ENCODE peak calls at places on chromosomes 13 and 19, in eight cellular contexts. I is thoracic aorta, Y is A549, R is BE2C, A is epithelial cell of proximal tubule, W is dorsolateral prefrontal cortex, T is astrocyte of the spinal cord, H is fibroblast of pulmonary artery. M is an unnamed sample.

GRCh38 chr13:113427562-113428468 is 25.5 kb downstream of the ADPRHL1 start:
- DNase-seq in I (no peak), Y (no peak), R (no peak), A (no peak), W (no peak), T (no peak), H (no peak), M (no peak)

GRCh38 chr13:33034061-33034460 is 17.8 kb downstream of the KL start:
- DNase-seq in I (no peak), Y (no peak), R (no peak), A (no peak), W (no peak), T (no peak), H (no peak), M (no peak)

GRCh38 chr13:26628706-26629105 is 71.2 kb downstream of the WASF3 start:
- DNase-seq in I (no peak), Y (peak), R (no peak), A (no peak), W (no peak), T (peak), H (peak), M (no peak)

GRCh38 chr13:94232161-94232560 is 247.3 kb downstream of the DCT start:
- DNase-seq in I (no peak), Y (no peak), R (no peak), A (no peak), W (no peak), T (no peak), H (no peak), M (no peak)

GRCh38 chr13:33487575-33488243 is 202.2 kb upstream of the STARD13 start:
- DNase-seq in I (no peak), Y (peak), R (no peak), A (no peak), W (no peak), T (peak), H (peak), M (peak)

GRCh38 chr19:52248256-52248655 is 21.1 kb upstream of the ZNF766 start:
- DNase-seq in I (no peak), Y (no peak), R (peak), A (no peak), W (no peak), T (no peak), H (peak), M (no peak)

GRCh38 chr19:40392894-40393517 is 3.0 kb upstream of the HIPK4 start:
- DNase-seq in I (no peak), Y (peak), R (peak), A (no peak), W (no peak), T (no peak), H (no peak), M (peak)

GRCh38 chr19:16326401-16327130 is 1.9 kb downstream of the KLF2 start:
- DNase-seq in I (no peak), Y (no peak), R (no peak), A (no peak), W (no peak), T (no peak), H (peak), M (peak)

GRCh38 chr13:108917581-108917980 is 288.2 kb downstream of the MYO16 start:
- DNase-seq in I (no peak), Y (no peak), R (no peak), A (no peak), W (no peak), T (peak), H (peak), M (no peak)

GRCh38 chr13:110006304-110006703 is 219.9 kb upstream of the IRS2 start:
- DNase-seq in I (no peak), Y (peak), R (no peak), A (no peak), W (no peak), T (peak), H (peak), M (no peak)

GRCh38 chr19:47518139-47518538 is 3.3 kb upstream of the NAPA start:
- DNase-seq in I (no peak), Y (no peak), R (no peak), A (no peak), W (no peak), T (peak), H (no peak), M (peak)

GRCh38 chr13:44306401-44307192 is 67.0 kb upstream of the SERP2 start:
- DNase-seq in I (no peak), Y (peak), R (no peak), A (peak), W (no peak), T (peak), H (peak), M (no peak)

GRCh38 chr13:59447846-59448620 is 715.7 kb downstream of the DIAPH3 start:
- DNase-seq in I (no peak), Y (no peak), R (no peak), A (peak), W (no peak), T (peak), H (peak), M (no peak)

GRCh38 chr13:102443234-102443633 is 41.4 kb upstream of the FGF14 start:
- DNase-seq in I (no peak), Y (no peak), R (no peak), A (no peak), W (no peak), T (no peak), H (no peak), M (no peak)

GRCh38 chr19:46840157-46840942 is 10.3 kb downstream of the AP2S1 start:
- DNase-seq in I (no peak), Y (peak), R (peak), A (no peak), W (no peak), T (peak), H (peak), M (peak)

GRCh38 chr13:87274209-87274819 is 396.9 kb upstream of the SLITRK5 start:
- DNase-seq in I (no peak), Y (peak), R (peak), A (peak), W (no peak), T (peak), H (peak), M (peak)

GRCh38 chr13:57345526-57345925 is 178.5 kb downstream of the PRR20E start:
- DNase-seq in I (no peak), Y (no peak), R (no peak), A (no peak), W (no peak), T (no peak), H (no peak), M (no peak)

GRCh38 chr19:5607318-5608270 is 15.0 kb downstream of the SAFB2 start:
- DNase-seq in I (no peak), Y (no peak), R (no peak), A (no peak), W (no peak), T (no peak), H (no peak), M (no peak)
- TF ChIP-seq CTCF in I (no peak), Y (no peak), R (no peak), A (no peak), W (no peak), T (no peak), H (no peak), M (no peak)

GRCh38 chr19:3152431-3152780 is 16.6 kb downstream of the GNA15 start:
- DNase-seq in I (no peak), Y (no peak), R (no peak), A (no peak), W (no peak), T (no peak), H (no peak), M (no peak)
- TF ChIP-seq CTCF in I (no peak), Y (no peak), R (no peak), A (no peak), W (no peak), T (no peak), H (no peak), M (no peak)

GRCh38 chr19:29785955-29786589 is 25.7 kb upstream of the CCNE1 start:
- DNase-seq in I (no peak), Y (peak), R (no peak), A (no peak), W (no peak), T (no peak), H (no peak), M (peak)
- TF ChIP-seq CTCF in I (no peak), Y (peak), R (peak), A (peak), W (no peak), T (no peak), H (no peak), M (peak)

GRCh38 chr19:51127755-51128154 is 3.0 kb downstream of the SIGLEC9 start:
- DNase-seq in I (no peak), Y (no peak), R (no peak), A (no peak), W (peak), T (no peak), H (peak), M (no peak)
- TF ChIP-seq CTCF in I (no peak), Y (no peak), R (no peak), A (no peak), W (no peak), T (no peak), H (no peak), M (no peak)

GRCh38 chr19:31355330-31356289 is 6.4 kb upstream of the TSHZ3 start:
- DNase-seq in I (no peak), Y (no peak), R (no peak), A (no peak), W (no peak), T (no peak), H (no peak), M (peak)

GRCh38 chr19:31354316-31354715 is 5.1 kb upstream of the TSHZ3 start:
- DNase-seq in I (no peak), Y (no peak), R (no peak), A (no peak), W (no peak), T (no peak), H (no peak), M (peak)

GRCh38 chr19:31356587-31357314 is 7.5 kb upstream of the TSHZ3 start:
- DNase-seq in I (no peak), Y (no peak), R (no peak), A (no peak), W (no peak), T (no peak), H (no peak), M (no peak)

GRCh38 chr19:31354919-31355318 is 5.7 kb upstream of the TSHZ3 start:
- DNase-seq in I (no peak), Y (no peak), R (no peak), A (no peak), W (no peak), T (no peak), H (no peak), M (no peak)

GRCh38 chr19:31357315-31357673 is 8.1 kb upstream of the TSHZ3 start:
- DNase-seq in I (no peak), Y (no peak), R (no peak), A (no peak), W (no peak), T (no peak), H (no peak), M (no peak)
- TF ChIP-seq CTCF in I (no peak), Y (no peak), R (no peak), A (no peak), W (no peak), T (no peak), H (no peak), M (no peak)